ENCODE peak calls at places on chromosomes 2 and 18, in four cellular contexts. One of them, this sample, is unnamed. For H3K4me1, the result is how much of the 10 kb centered on the place peaks cover.

GRCh38 chr2:208595386-208596275 is 189.0 kb downstream of the PTH2R start:
- DNase-seq in tibial nerve: no peak
- DNase-seq in mucosa of descending colon: peak
- DNase-seq in lung: no peak
- DNase-seq in this sample: no peak

GRCh38 chr2:207256476-207257207 is 90.9 kb upstream of the KLF7 start:
- DNase-seq in tibial nerve: no peak
- DNase-seq in mucosa of descending colon: no peak
- DNase-seq in lung: no peak
- DNase-seq in this sample: no peak

GRCh38 chr2:209526541-209526940 is 102.7 kb downstream of the MAP2 start:
- DNase-seq in tibial nerve: no peak
- DNase-seq in mucosa of descending colon: no peak
- DNase-seq in lung: no peak
- DNase-seq in this sample: no peak

GRCh38 chr2:104774631-104775030 is 79.3 kb upstream of the POU3F3 start:
- DNase-seq in tibial nerve: no peak
- DNase-seq in mucosa of descending colon: no peak
- DNase-seq in lung: no peak
- DNase-seq in this sample: no peak

GRCh38 chr18:63149200-63149587 is 170.4 kb downstream of the BCL2 start:
- DNase-seq in tibial nerve: no peak
- DNase-seq in mucosa of descending colon: no peak
- DNase-seq in lung: no peak
- DNase-seq in this sample: no peak

GRCh38 chr2:46615555-46616487 is 136.5 kb downstream of the TMEM247 start:
- DNase-seq in tibial nerve: no peak
- DNase-seq in mucosa of descending colon: peak
- DNase-seq in lung: no peak
- DNase-seq in this sample: no peak

GRCh38 chr2:101952551-101952950 is 39.2 kb upstream of the IL1R2 start:
- DNase-seq in tibial nerve: no peak
- DNase-seq in mucosa of descending colon: no peak
- DNase-seq in lung: no peak
- DNase-seq in this sample: no peak

GRCh38 chr2:160205511-160205910 is 5.4 kb upstream of the ITGB6 start:
- DNase-seq in tibial nerve: no peak
- DNase-seq in mucosa of descending colon: peak
- DNase-seq in lung: peak
- DNase-seq in this sample: peak

GRCh38 chr2:86337235-86338099 is at the start of gene REEP1:
- DNase-seq in tibial nerve: no peak
- DNase-seq in mucosa of descending colon: peak
- DNase-seq in lung: no peak
- DNase-seq in this sample: peak

GRCh38 chr2:136727973-136728699 is 37.2 kb upstream of the THSD7B start:
- DNase-seq in tibial nerve: no peak
- DNase-seq in mucosa of descending colon: no peak
- DNase-seq in lung: no peak
- DNase-seq in this sample: no peak

GRCh38 chr2:150618215-150618905 is 130.9 kb upstream of the RND3 start:
- DNase-seq in tibial nerve: no peak
- DNase-seq in mucosa of descending colon: no peak
- DNase-seq in lung: no peak
- DNase-seq in this sample: no peak

GRCh38 chr18:24567199-24567598 is 106.8 kb downstream of the HRH4 start:
- DNase-seq in tibial nerve: no peak
- DNase-seq in mucosa of descending colon: no peak
- DNase-seq in lung: peak
- DNase-seq in this sample: no peak

GRCh38 chr2:100182494-100183355 is 40.3 kb upstream of the AFF3 start:
- DNase-seq in tibial nerve: no peak
- DNase-seq in mucosa of descending colon: no peak
- DNase-seq in lung: no peak
- DNase-seq in this sample: no peak

GRCh38 chr2:60553496-60553991 is at the start of gene BCL11A:
- DNase-seq in tibial nerve: no peak
- DNase-seq in mucosa of descending colon: peak
- DNase-seq in lung: peak
- DNase-seq in this sample: no peak

GRCh38 chr2:219638948-219639341 is 11.5 kb downstream of the SLC4A3 start:
- DNase-seq in tibial nerve: no peak
- DNase-seq in mucosa of descending colon: no peak
- DNase-seq in lung: no peak
- DNase-seq in this sample: no peak

GRCh38 chr2:192194866-192195547 is at the start of gene TMEFF2:
- DNase-seq in tibial nerve: peak
- DNase-seq in mucosa of descending colon: peak
- DNase-seq in lung: peak
- DNase-seq in this sample: peak

GRCh38 chr2:74474481-74474880 is 2.0 kb upstream of the MRPL53 start:
- DNase-seq in tibial nerve: no peak
- DNase-seq in mucosa of descending colon: no peak
- DNase-seq in lung: no peak
- DNase-seq in this sample: no peak

GRCh38 chr2:66571873-66572272 is 136.9 kb downstream of the MEIS1 start:
- DNase-seq in tibial nerve: no peak
- DNase-seq in mucosa of descending colon: no peak
- DNase-seq in lung: no peak
- DNase-seq in this sample: no peak

GRCh38 chr2:59993721-59994120 is 559.7 kb downstream of the BCL11A start:
- DNase-seq in tibial nerve: no peak
- DNase-seq in mucosa of descending colon: no peak
- DNase-seq in lung: no peak
- DNase-seq in this sample: no peak

GRCh38 chr2:197324801-197325200 is 14.2 kb upstream of the ANKRD44 start:
- DNase-seq in tibial nerve: no peak
- DNase-seq in mucosa of descending colon: no peak
- DNase-seq in lung: no peak
- DNase-seq in this sample: no peak

GRCh38 chr2:219309278-219309677 is at the start of gene PTPRN:
- DNase-seq in tibial nerve: no peak
- DNase-seq in mucosa of descending colon: no peak
- DNase-seq in lung: no peak
- DNase-seq in this sample: no peak

DNA sequence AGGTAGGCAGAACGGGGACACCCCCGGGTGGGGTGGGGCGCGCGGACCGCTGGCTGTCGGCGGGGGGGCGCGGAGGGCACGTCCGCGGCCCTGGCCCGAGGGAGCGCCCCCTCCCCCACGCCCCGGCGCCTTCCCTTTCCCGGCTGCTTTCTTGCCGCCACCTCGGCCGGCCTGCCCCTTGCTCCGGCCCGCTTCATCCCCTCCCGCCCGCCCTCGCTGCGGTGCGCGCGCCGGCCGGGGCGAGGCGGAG is 443 bp downstream of the VAPA start:
- DNase-seq in tibial nerve: no peak
- DNase-seq in mucosa of descending colon: no peak
- DNase-seq in lung: no peak
- DNase-seq in this sample: no peak
- H3K4me1 ChIP-seq in tibial nerve: under half
- H3K4me1 ChIP-seq in mucosa of descending colon: under half
- H3K4me1 ChIP-seq in lung: under half
- H3K4me1 ChIP-seq in this sample: under half

GRCh38 chr18:8734496-8734895 is 29.1 kb downstream of the MTCL1 start:
- DNase-seq in tibial nerve: no peak
- DNase-seq in mucosa of descending colon: no peak
- DNase-seq in lung: no peak
- DNase-seq in this sample: no peak
- H3K4me1 ChIP-seq in tibial nerve: under half
- H3K4me1 ChIP-seq in mucosa of descending colon: under half
- H3K4me1 ChIP-seq in lung: under half
- H3K4me1 ChIP-seq in this sample: under half

GRCh38 chr18:10296491-10296890 is 157.9 kb upstream of the APCDD1 start:
- DNase-seq in tibial nerve: no peak
- DNase-seq in mucosa of descending colon: no peak
- DNase-seq in lung: no peak
- DNase-seq in this sample: no peak
- H3K4me1 ChIP-seq in tibial nerve: under half
- H3K4me1 ChIP-seq in mucosa of descending colon: under half
- H3K4me1 ChIP-seq in lung: under half
- H3K4me1 ChIP-seq in this sample: under half

GRCh38 chr2:128309341-128310093 is 9.2 kb downstream of the HS6ST1 start:
- DNase-seq in tibial nerve: peak
- DNase-seq in mucosa of descending colon: peak
- DNase-seq in lung: no peak
- DNase-seq in this sample: peak
- H3K4me1 ChIP-seq in tibial nerve: under half
- H3K4me1 ChIP-seq in mucosa of descending colon: under half
- H3K4me1 ChIP-seq in lung: under half
- H3K4me1 ChIP-seq in this sample: half or more

DNA sequence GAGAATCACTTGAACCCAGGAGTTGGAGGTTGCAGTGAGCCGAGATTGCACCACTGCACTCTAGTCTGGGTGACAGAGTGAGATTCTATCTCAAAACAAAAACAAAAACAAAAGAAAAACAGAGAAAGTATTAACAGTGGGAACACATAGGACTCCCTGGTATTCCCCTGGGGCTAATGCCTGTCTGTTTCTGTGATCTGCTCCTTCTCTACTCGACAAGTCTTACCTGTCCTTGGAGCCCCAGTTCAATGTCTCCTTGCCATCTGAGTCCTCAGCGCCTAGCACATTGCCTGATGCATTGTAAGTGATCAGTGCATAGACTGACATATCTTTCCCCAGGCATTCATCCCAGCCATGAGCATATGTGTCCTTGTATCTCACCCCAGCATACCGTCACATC is 85.8 kb downstream of the ASAP2 start:
- DNase-seq in tibial nerve: no peak
- DNase-seq in mucosa of descending colon: no peak
- DNase-seq in lung: no peak
- DNase-seq in this sample: no peak
- H3K4me1 ChIP-seq in tibial nerve: under half
- H3K4me1 ChIP-seq in mucosa of descending colon: under half
- H3K4me1 ChIP-seq in lung: under half
- H3K4me1 ChIP-seq in this sample: under half

DNA sequence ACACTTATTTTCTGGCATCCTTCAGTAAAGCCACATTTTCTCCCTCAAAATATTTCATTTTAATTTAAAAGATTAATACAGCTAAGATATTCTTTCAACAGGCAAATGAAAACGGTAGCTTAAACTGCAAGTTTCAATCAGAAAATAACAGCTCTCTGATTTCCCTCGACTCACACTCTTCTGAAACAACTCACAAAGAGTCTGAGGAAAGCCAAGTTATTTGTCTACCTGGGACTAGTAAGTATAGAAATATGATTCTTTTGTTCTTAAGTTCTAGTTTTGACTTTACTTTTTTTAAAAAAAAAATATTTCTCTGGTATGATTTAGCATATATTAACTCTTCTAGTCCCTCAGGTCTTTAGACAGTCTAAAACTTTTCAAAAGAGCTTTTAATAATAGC is 27.2 kb downstream of the CEP192 start:
- DNase-seq in tibial nerve: no peak
- DNase-seq in mucosa of descending colon: no peak
- DNase-seq in lung: no peak
- DNase-seq in this sample: no peak
- H3K4me1 ChIP-seq in tibial nerve: under half
- H3K4me1 ChIP-seq in mucosa of descending colon: under half
- H3K4me1 ChIP-seq in lung: under half
- H3K4me1 ChIP-seq in this sample: under half

This sample was measured in gastrocnemius medialis.